ENCODE peak calls at places on chromosomes 2 and 18, in seven cellular contexts. One of them, this sample, is unnamed.

GRCh38 chr2:85785027-85785822 is 31.4 kb downstream of the ATOH8 start:
- DNase-seq in colonic mucosa: no peak
- DNase-seq in astrocyte: peak
- DNase-seq in cardiac muscle cell: peak
- DNase-seq in heart right ventricle: no peak
- DNase-seq in HL-60: no peak
- DNase-seq in A549: no peak
- DNase-seq in this sample: peak

GRCh38 chr2:64467463-64467843 is 13.5 kb downstream of the LGALSL start:
- DNase-seq in cardiac muscle cell: no peak
- DNase-seq in astrocyte: no peak
- DNase-seq in A549: no peak
- DNase-seq in colonic mucosa: no peak
- DNase-seq in HL-60: peak
- DNase-seq in heart right ventricle: no peak
- DNase-seq in this sample: no peak

GRCh38 chr18:43620936-43621335 is 343.6 kb upstream of the SYT4 start:
- DNase-seq in colonic mucosa: no peak
- DNase-seq in HL-60: no peak
- DNase-seq in A549: peak
- DNase-seq in astrocyte: peak
- DNase-seq in heart right ventricle: no peak
- DNase-seq in cardiac muscle cell: peak
- DNase-seq in this sample: no peak

GRCh38 chr18:8949206-8949605 is 153.3 kb upstream of the NDUFV2 start:
- DNase-seq in cardiac muscle cell: no peak
- DNase-seq in heart right ventricle: no peak
- DNase-seq in astrocyte: peak
- DNase-seq in A549: no peak
- DNase-seq in colonic mucosa: no peak
- DNase-seq in HL-60: no peak
- DNase-seq in this sample: peak

GRCh38 chr2:119293254-119293653 is 69.6 kb downstream of the STEAP3 start:
- DNase-seq in heart right ventricle: no peak
- DNase-seq in cardiac muscle cell: no peak
- DNase-seq in A549: no peak
- DNase-seq in HL-60: no peak
- DNase-seq in colonic mucosa: no peak
- DNase-seq in astrocyte: no peak
- DNase-seq in this sample: no peak

GRCh38 chr2:8676915-8677645 is 4.8 kb upstream of the ID2 start:
- DNase-seq in astrocyte: no peak
- DNase-seq in colonic mucosa: peak
- DNase-seq in HL-60: no peak
- DNase-seq in A549: no peak
- DNase-seq in cardiac muscle cell: no peak
- DNase-seq in heart right ventricle: no peak
- DNase-seq in this sample: no peak

GRCh38 chr2:176758426-176758825 is 454.2 kb upstream of the HNRNPA3 start:
- DNase-seq in A549: no peak
- DNase-seq in cardiac muscle cell: no peak
- DNase-seq in colonic mucosa: no peak
- DNase-seq in HL-60: no peak
- DNase-seq in astrocyte: no peak
- DNase-seq in heart right ventricle: no peak
- DNase-seq in this sample: no peak

GRCh38 chr2:128668946-128669345 is 350.3 kb upstream of the HS6ST1 start:
- DNase-seq in astrocyte: no peak
- DNase-seq in HL-60: no peak
- DNase-seq in cardiac muscle cell: no peak
- DNase-seq in colonic mucosa: peak
- DNase-seq in A549: no peak
- DNase-seq in heart right ventricle: no peak
- DNase-seq in this sample: no peak

GRCh38 chr2:240833724-240834285 is 13.8 kb upstream of the KIF1A start:
- DNase-seq in colonic mucosa: no peak
- DNase-seq in astrocyte: no peak
- DNase-seq in HL-60: no peak
- DNase-seq in heart right ventricle: no peak
- DNase-seq in A549: no peak
- DNase-seq in cardiac muscle cell: no peak
- DNase-seq in this sample: peak

GRCh38 chr2:79935771-79936657 is 368.5 kb downstream of the LRRTM1 start:
- DNase-seq in astrocyte: peak
- DNase-seq in A549: peak
- DNase-seq in heart right ventricle: no peak
- DNase-seq in cardiac muscle cell: peak
- DNase-seq in colonic mucosa: peak
- DNase-seq in HL-60: peak
- DNase-seq in this sample: peak

GRCh38 chr18:55509631-55510372 is 78.2 kb downstream of the TCF4 start:
- DNase-seq in colonic mucosa: no peak
- DNase-seq in cardiac muscle cell: peak
- DNase-seq in HL-60: no peak
- DNase-seq in A549: no peak
- DNase-seq in heart right ventricle: no peak
- DNase-seq in astrocyte: peak
- DNase-seq in this sample: no peak

GRCh38 chr2:47127862-47128543 is 27.1 kb downstream of the STPG4 start:
- DNase-seq in HL-60: no peak
- DNase-seq in A549: peak
- DNase-seq in astrocyte: no peak
- DNase-seq in cardiac muscle cell: no peak
- DNase-seq in heart right ventricle: no peak
- DNase-seq in colonic mucosa: no peak
- DNase-seq in this sample: no peak

GRCh38 chr2:197672494-197672893 is 2.9 kb downstream of the RFTN2 start:
- DNase-seq in HL-60: no peak
- DNase-seq in A549: no peak
- DNase-seq in colonic mucosa: no peak
- DNase-seq in heart right ventricle: no peak
- DNase-seq in cardiac muscle cell: no peak
- DNase-seq in astrocyte: no peak
- DNase-seq in this sample: no peak

GRCh38 chr18:72223733-72224132 is 320.4 kb downstream of the CBLN2 start:
- DNase-seq in A549: no peak
- DNase-seq in cardiac muscle cell: no peak
- DNase-seq in colonic mucosa: no peak
- DNase-seq in heart right ventricle: no peak
- DNase-seq in astrocyte: no peak
- DNase-seq in HL-60: no peak
- DNase-seq in this sample: no peak

GRCh38 chr2:36597532-36598377 is at the start of gene FEZ2:
- DNase-seq in astrocyte: peak
- DNase-seq in heart right ventricle: peak
- DNase-seq in colonic mucosa: peak
- DNase-seq in A549: peak
- DNase-seq in HL-60: peak
- DNase-seq in cardiac muscle cell: peak
- DNase-seq in this sample: peak

GRCh38 chr18:62438402-62438801 is 84.4 kb upstream of the ZCCHC2 start:
- DNase-seq in A549: no peak
- DNase-seq in cardiac muscle cell: no peak
- DNase-seq in HL-60: no peak
- DNase-seq in heart right ventricle: no peak
- DNase-seq in astrocyte: no peak
- DNase-seq in colonic mucosa: no peak
- DNase-seq in this sample: no peak

GRCh38 chr18:23835506-23835905 is 146.3 kb downstream of the LAMA3 start:
- DNase-seq in cardiac muscle cell: peak
- DNase-seq in A549: no peak
- DNase-seq in colonic mucosa: no peak
- DNase-seq in heart right ventricle: no peak
- DNase-seq in HL-60: peak
- DNase-seq in astrocyte: no peak
- DNase-seq in this sample: no peak

GRCh38 chr2:230592775-230593174 is 119.9 kb upstream of the CAB39 start:
- DNase-seq in cardiac muscle cell: no peak
- DNase-seq in A549: no peak
- DNase-seq in astrocyte: no peak
- DNase-seq in colonic mucosa: no peak
- DNase-seq in heart right ventricle: no peak
- DNase-seq in HL-60: no peak
- DNase-seq in this sample: no peak

GRCh38 chr2:113203217-113203530 is 29.4 kb downstream of the PSD4 start:
- DNase-seq in colonic mucosa: no peak
- DNase-seq in cardiac muscle cell: no peak
- DNase-seq in astrocyte: peak
- DNase-seq in heart right ventricle: no peak
- DNase-seq in A549: peak
- DNase-seq in HL-60: no peak
- DNase-seq in this sample: no peak

GRCh38 chr2:39492095-39492590 is 55.1 kb upstream of the MAP4K3 start:
- DNase-seq in heart right ventricle: no peak
- DNase-seq in A549: peak
- DNase-seq in cardiac muscle cell: peak
- DNase-seq in astrocyte: peak
- DNase-seq in HL-60: peak
- DNase-seq in colonic mucosa: no peak
- DNase-seq in this sample: no peak

GRCh38 chr18:51614033-51614432 is 416.6 kb upstream of the MEX3C start:
- DNase-seq in cardiac muscle cell: peak
- DNase-seq in colonic mucosa: no peak
- DNase-seq in HL-60: no peak
- DNase-seq in astrocyte: peak
- DNase-seq in heart right ventricle: no peak
- DNase-seq in A549: peak
- DNase-seq in this sample: no peak

GRCh38 chr2:239870276-239870675 is 154.9 kb downstream of the NDUFA10 start:
- DNase-seq in A549: no peak
- DNase-seq in heart right ventricle: no peak
- DNase-seq in colonic mucosa: peak
- DNase-seq in cardiac muscle cell: no peak
- DNase-seq in astrocyte: no peak
- DNase-seq in HL-60: no peak
- DNase-seq in this sample: no peak

GRCh38 chr18:58152216-58152615 is 108.2 kb downstream of the NEDD4L start:
- DNase-seq in HL-60: no peak
- DNase-seq in colonic mucosa: no peak
- DNase-seq in heart right ventricle: no peak
- DNase-seq in cardiac muscle cell: no peak
- DNase-seq in astrocyte: no peak
- DNase-seq in A549: no peak
- DNase-seq in this sample: no peak
- H3K27ac ChIP-seq in HL-60: no peak
- H3K27ac ChIP-seq in colonic mucosa: no peak
- H3K27ac ChIP-seq in heart right ventricle: no peak
- H3K27ac ChIP-seq in cardiac muscle cell: no peak
- H3K27ac ChIP-seq in astrocyte: no peak
- H3K27ac ChIP-seq in A549: no peak
- H3K27ac ChIP-seq in this sample: no peak

GRCh38 chr2:173667415-173667814 is 297.8 kb downstream of the SP3 start:
- DNase-seq in colonic mucosa: no peak
- DNase-seq in astrocyte: no peak
- DNase-seq in cardiac muscle cell: peak
- DNase-seq in HL-60: no peak
- DNase-seq in heart right ventricle: no peak
- DNase-seq in A549: peak
- DNase-seq in this sample: no peak
- TF ChIP-seq CTCF in colonic mucosa: no peak
- TF ChIP-seq CTCF in astrocyte: no peak
- TF ChIP-seq CTCF in cardiac muscle cell: peak
- TF ChIP-seq CTCF in HL-60: no peak
- TF ChIP-seq CTCF in heart right ventricle: no peak
- TF ChIP-seq CTCF in A549: peak
- TF ChIP-seq CTCF in this sample: no peak

GRCh38 chr2:183925281-183925680 is 673.0 kb upstream of the ZNF804A start:
- DNase-seq in cardiac muscle cell: no peak
- DNase-seq in astrocyte: no peak
- DNase-seq in colonic mucosa: no peak
- DNase-seq in HL-60: no peak
- DNase-seq in A549: no peak
- DNase-seq in heart right ventricle: no peak
- DNase-seq in this sample: no peak

GRCh38 chr2:183926433-183926832 is 671.9 kb upstream of the ZNF804A start:
- DNase-seq in HL-60: no peak
- DNase-seq in cardiac muscle cell: no peak
- DNase-seq in astrocyte: no peak
- DNase-seq in heart right ventricle: no peak
- DNase-seq in A549: no peak
- DNase-seq in colonic mucosa: no peak
- DNase-seq in this sample: no peak

DNA sequence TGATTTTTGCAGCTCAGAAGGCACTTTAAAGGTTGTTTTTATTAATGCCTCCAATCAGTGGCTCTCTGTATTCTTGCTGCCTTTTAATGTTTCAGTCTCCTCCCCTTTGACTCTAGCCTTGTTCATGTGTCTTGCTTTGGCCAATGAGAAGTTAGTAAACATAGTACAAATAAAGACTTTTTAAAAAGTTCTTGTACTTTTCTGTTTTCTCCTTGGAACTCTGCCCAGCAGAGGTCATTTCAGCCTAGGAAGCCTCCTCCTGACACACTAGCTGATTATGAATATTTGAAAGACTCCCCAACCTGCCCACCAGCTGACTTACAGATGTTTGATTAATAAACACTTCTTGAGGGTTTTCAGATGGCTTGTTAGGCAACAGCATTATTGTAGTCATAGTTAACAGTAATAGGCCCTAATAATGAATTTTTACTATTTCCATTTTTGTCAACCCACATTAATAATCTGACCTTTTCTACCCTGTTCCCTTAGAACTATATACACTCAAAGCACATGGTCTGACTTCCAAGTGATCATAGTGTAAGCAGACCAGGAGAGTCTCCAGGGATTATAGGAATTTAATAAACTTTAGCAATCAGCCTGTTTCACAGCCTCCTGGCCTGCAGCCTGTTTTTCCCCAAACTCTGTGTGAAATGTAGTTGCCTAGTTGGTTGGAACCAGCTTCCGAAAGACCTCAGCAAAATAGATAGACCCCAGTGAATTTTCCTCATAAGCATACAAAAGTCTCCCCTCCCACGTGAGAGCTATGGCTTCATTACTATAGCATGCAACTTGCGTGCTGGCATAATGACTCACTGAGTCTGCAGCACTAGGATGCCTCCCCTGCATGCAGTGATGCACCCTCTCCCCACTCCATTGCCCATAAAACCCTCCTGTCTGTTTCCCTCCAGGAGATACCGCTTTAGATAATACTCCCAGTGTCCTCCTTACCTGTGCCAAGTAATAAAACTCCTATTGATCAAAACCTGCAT is 670.7 kb upstream of the ZNF804A start:
- DNase-seq in cardiac muscle cell: peak
- DNase-seq in HL-60: no peak
- DNase-seq in A549: no peak
- DNase-seq in heart right ventricle: no peak
- DNase-seq in astrocyte: peak
- DNase-seq in colonic mucosa: no peak
- DNase-seq in this sample: no peak
- H3K27ac ChIP-seq in cardiac muscle cell: no peak
- H3K27ac ChIP-seq in HL-60: no peak
- H3K27ac ChIP-seq in A549: no peak
- H3K27ac ChIP-seq in heart right ventricle: no peak
- H3K27ac ChIP-seq in astrocyte: peak
- H3K27ac ChIP-seq in colonic mucosa: no peak
- H3K27ac ChIP-seq in this sample: no peak

DNA sequence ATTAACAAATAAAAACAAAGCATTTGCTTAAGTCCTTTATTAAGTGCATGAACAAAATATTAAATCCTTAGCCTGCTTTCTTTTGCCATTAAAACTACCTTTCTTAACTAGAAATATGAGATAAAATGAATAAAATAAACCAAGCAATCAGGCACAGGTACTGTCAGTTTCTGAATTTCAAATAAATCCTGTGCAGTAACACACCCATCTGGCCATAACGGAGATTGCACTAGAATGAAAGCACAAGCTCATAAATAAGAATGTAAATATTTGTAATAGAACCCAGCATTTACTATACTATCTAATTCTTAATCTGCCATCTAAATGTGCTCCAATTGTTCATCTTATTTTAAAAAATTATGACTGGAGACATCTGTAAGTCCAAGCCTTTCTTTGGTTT is 31.9 kb downstream of the PRKRA start:
- DNase-seq in colonic mucosa: no peak
- DNase-seq in HL-60: no peak
- DNase-seq in astrocyte: no peak
- DNase-seq in A549: peak
- DNase-seq in heart right ventricle: no peak
- DNase-seq in cardiac muscle cell: peak
- DNase-seq in this sample: no peak
- TF ChIP-seq CTCF in colonic mucosa: no peak
- TF ChIP-seq CTCF in HL-60: no peak
- TF ChIP-seq CTCF in astrocyte: no peak
- TF ChIP-seq CTCF in A549: peak
- TF ChIP-seq CTCF in heart right ventricle: no peak
- TF ChIP-seq CTCF in cardiac muscle cell: peak
- TF ChIP-seq CTCF in this sample: peak